ENCODE peak calls at places on chromosome 12, in seven cellular contexts. W, D, P, S, F, H and A are unnamed samples.

GRCh38 chr12:47067176-47067575 is 12.2 kb upstream of the PCED1B start:
- DNase-seq in D (no peak), W (no peak), H (no peak), S (no peak), P (no peak), F (no peak), A (no peak)

GRCh38 chr12:65886996-65887395 is 62.7 kb downstream of the HMGA2 start:
- DNase-seq in P (no peak), F (no peak), H (no peak), W (no peak), S (no peak), D (peak), A (no peak)

GRCh38 chr12:59383426-59383822 is 212.4 kb upstream of the SLC16A7 start:
- DNase-seq in H (no peak), P (no peak), F (no peak), W (no peak), D (no peak), S (no peak), A (no peak)

GRCh38 chr12:56676851-56677601 is 11.1 kb downstream of the PTGES3 start:
- DNase-seq in P (no peak), H (no peak), F (no peak), S (no peak), D (no peak), W (no peak), A (no peak)

GRCh38 chr12:27592548-27592947 is 68.5 kb downstream of the PPFIBP1 start:
- DNase-seq in F (peak), W (peak), H (no peak), S (no peak), D (no peak), P (no peak), A (no peak)

GRCh38 chr12:9760699-9761406 is at the start of gene CD69:
- DNase-seq in P (no peak), F (no peak), H (peak), W (peak), D (no peak), S (peak), A (no peak)

GRCh38 chr12:96247567-96247962 is 53.4 kb downstream of the ELK3 start:
- DNase-seq in W (no peak), S (no peak), F (no peak), D (no peak), H (no peak), P (no peak), A (no peak)

GRCh38 chr12:90829044-90829443 is 125.9 kb downstream of the CCER1 start:
- DNase-seq in S (no peak), D (no peak), W (no peak), F (no peak), P (no peak), H (no peak), A (no peak)

GRCh38 chr12:55842681-55843429 is at the start of gene MMP19:
- DNase-seq in S (no peak), H (no peak), F (no peak), D (no peak), P (no peak), W (no peak), A (no peak)

GRCh38 chr12:130958557-130959140 is 4.9 kb downstream of the ADGRD1 start:
- DNase-seq in H (no peak), P (no peak), F (no peak), D (no peak), W (no peak), S (peak), A (no peak)

GRCh38 chr12:48969160-48969771 is 2.3 kb downstream of the WNT10B start:
- DNase-seq in D (no peak), F (no peak), W (no peak), S (no peak), P (no peak), H (no peak), A (no peak)

GRCh38 chr12:57216014-57216891 is at the start of gene NXPH4:
- DNase-seq in W (peak), F (no peak), S (peak), H (peak), D (peak), P (peak), A (no peak)

DNA sequence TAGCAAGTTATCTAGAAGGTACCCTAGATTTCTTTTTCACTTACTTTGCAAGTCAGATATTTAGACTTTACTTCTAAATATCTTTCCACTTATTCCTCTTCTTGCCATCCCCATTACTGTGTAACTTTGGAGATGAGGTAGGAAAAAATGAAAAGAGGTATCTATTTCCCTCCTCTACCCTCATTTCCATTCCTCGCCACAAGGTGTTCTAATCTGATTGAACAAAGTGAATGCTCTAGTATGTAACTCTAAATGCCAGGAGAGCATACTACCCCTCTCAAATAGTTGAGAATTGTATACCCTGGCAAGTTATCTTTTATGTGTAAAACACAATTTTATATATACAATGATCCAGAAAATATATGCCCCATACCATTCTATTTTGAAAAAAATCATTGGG is 1.7 kb upstream of the LDHB start:
- DNase-seq in W (no peak), H (no peak), F (no peak), D (no peak), S (no peak), P (no peak), A (no peak)
- TF ChIP-seq CTCF in W (no peak), H (peak), F (no peak), D (no peak), S (peak), P (peak), A (no peak)

DNA sequence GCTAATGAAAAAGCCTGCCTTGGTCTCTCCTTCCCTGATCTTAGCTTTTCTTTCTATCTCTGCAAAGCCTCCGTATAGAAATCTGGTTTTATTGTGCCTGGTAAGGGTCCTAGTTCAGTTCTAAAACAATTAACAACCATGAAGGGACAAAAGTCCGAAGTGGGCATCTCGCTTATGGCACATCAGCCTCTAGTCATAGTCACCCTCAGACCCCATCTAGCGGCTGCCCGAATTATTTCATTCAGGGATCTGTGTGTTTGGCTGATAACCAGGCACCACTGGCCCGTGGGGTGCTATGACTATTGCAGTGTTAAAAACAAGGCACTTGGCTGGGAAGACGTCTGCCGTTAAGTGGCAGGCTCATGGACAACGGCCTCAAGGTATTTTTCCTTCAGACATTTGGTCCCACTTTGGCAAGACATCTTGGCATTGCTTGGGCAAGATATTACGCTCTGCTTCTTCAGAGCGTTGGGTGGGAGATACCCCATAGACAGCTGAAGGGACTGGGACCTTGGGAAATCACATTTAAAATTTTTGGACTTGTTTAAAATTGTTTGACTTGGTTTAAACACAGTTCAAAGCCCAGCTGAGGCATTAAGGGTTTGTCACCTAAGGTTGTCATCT is 87.1 kb downstream of the SINHCAF start:
- DNase-seq in F (peak), D (peak), W (peak), S (peak), P (peak), H (peak), A (peak)
- TF ChIP-seq CTCF in F (no peak), D (peak), W (peak), S (peak), P (peak), H (peak), A (peak)

GRCh38 chr12:79690606-79691298 is at the start of gene PAWR:
- DNase-seq in D (peak), W (peak), S (peak), P (peak), F (peak), H (no peak), A (no peak)
- TF ChIP-seq CTCF in D (peak), W (no peak), S (peak), P (no peak), F (peak), H (no peak), A (no peak)

DNA sequence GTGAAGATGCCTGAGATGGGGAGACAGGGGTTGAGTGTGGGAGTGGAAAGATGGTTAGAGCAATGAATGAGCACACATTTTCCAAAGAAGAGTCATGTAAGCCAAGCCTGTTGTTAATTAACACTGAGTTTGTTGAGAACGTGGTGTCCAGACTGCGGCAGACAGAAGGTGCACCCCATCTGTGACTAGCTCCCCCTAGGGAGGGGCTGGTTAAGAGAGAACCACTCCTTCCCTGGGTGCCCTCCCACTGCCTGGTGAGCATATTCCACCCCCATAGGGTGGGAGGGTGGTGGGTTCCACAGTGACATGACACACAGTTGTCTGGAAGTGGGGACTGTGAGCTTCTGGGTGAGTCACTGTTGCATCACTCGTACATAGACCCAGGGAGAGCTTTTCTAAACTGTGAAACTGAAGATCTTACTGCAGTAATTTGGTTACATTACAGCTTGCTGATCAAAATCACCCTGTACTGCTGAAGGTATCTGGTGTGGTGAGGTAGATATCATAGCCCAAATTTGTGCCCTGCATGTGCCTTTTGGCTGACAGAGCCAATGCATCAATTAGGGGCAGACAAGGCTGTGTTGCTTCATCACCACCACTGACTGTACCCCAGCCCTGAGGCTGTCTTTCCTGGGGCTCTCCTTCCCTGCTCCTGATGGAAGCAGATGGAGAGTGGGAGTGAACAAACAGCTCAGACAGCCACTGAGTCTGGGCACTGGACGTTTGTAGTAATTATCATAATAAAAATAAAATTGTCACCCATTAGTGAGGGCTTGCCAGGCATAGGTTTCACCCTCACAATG is 150.9 kb downstream of the EMP1 start:
- DNase-seq in H (no peak), P (no peak), F (no peak), W (peak), D (no peak), S (no peak), A (no peak)
- TF ChIP-seq CTCF in H (no peak), P (no peak), F (no peak), W (peak), D (no peak), S (no peak), A (no peak)

DNA sequence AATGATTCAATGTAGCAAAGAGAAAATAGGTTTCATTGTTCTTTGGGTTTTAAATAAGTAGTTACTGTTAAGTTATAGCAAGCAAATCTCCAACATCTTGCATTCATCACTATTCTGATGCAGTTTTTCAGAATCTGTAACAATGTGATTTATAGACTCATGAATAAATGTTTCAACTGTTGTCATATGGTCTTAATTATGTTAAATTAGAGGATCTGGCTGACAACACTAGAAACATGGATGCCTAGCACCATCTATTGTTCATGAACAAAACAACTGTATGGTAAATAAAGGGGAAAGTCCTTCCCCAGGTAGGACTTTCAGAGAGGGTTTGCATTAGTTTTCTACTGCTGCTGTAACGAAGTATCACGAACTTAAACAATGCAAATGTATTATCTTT is 167.9 kb downstream of the BCAT1 start:
- DNase-seq in F (no peak), S (peak), P (no peak), H (no peak), W (no peak), D (no peak), A (no peak)
- TF ChIP-seq CTCF in F (no peak), S (peak), P (peak), H (no peak), W (no peak), D (no peak), A (peak)

GRCh38 chr12:53481957-53482586 is 17.2 kb downstream of the MAP3K12 start:
- DNase-seq in P (no peak), H (no peak), S (peak), F (peak), D (no peak), W (no peak), A (no peak)
- TF ChIP-seq CTCF in P (peak), H (no peak), S (peak), F (no peak), D (peak), W (no peak), A (no peak)

DNA sequence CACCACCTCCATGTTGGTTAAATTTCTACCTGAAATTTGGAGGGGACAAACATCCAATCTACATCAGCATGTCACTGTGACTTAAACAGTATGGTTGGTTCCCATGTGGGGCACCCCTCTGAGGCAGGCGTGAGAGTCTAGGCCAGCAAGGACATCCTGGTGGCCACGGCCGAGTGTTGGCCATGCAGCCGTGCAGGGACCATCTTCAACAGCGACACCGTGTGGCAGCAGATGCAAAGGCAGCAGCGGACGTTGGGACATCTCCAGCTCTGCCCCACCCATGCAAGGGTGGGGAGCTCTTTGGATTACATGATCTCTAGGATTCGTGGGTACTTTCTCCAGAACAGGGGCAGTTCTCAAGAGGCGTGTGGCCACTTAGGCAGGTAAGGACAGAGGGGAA is 49.8 kb downstream of the NOC4L start:
- DNase-seq in W (no peak), D (no peak), H (no peak), S (peak), F (no peak), P (no peak), A (no peak)
- TF ChIP-seq CTCF in W (no peak), D (peak), H (no peak), S (peak), F (no peak), P (peak), A (no peak)

GRCh38 chr12:69045430-69045829 is 112.5 kb upstream of the CPM start:
- DNase-seq in D (no peak), P (no peak), H (no peak), W (no peak), F (no peak), S (no peak), A (no peak)
- TF ChIP-seq CTCF in D (no peak), P (no peak), H (no peak), W (no peak), F (no peak), S (no peak), A (no peak)

DNA sequence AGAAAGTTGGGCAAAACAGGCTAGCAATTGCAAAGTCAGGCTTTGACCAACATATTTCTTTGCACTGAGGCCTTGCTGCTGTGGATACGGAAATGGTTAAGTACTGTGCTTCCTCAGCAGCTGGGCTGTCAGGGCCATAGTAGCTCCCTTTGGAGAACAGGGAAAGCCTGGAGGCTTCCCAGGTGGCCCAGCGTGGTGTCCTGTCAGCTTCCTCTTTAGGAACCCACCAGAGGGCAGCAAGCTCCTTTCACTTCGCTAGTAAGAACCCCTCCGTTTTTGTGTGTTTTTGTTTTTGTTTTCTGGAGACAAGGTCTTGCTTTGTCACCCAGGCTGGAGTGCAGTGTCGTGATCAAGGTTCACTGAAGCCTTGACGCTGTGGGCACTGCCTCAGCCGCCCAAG is 1.7 kb upstream of the CFAP251 start:
- DNase-seq in W (peak), F (no peak), H (no peak), D (peak), P (peak), S (peak), A (no peak)
- TF ChIP-seq CTCF in W (no peak), F (no peak), H (no peak), D (peak), P (peak), S (peak), A (no peak)